ENCODE peak calls at places on chromosomes 7 and 10, in nine cellular contexts. O, S, N, K, I, L, G, Y and A are unnamed samples.

GRCh38 chr7:43844257-43844656 is 25.1 kb downstream of the MRPS24 start:
- DNase-seq in G (no peak), S (no peak), L (no peak), N (no peak), O (no peak), Y (no peak), K (no peak), I (no peak), A (no peak)

GRCh38 chr10:29163746-29164145 is 125.1 kb upstream of the LYZL1 start:
- DNase-seq in G (no peak), O (peak), K (peak), Y (peak), S (no peak), N (peak), L (peak), I (no peak), A (no peak)

GRCh38 chr7:24498439-24498838 is 74.8 kb upstream of the PALS2 start:
- DNase-seq in Y (no peak), I (no peak), L (no peak), G (no peak), O (no peak), S (no peak), K (no peak), N (no peak), A (no peak)

GRCh38 chr7:53743697-53744096 is 708.3 kb downstream of the POM121L12 start:
- DNase-seq in K (no peak), L (no peak), S (no peak), Y (no peak), I (no peak), O (no peak), G (no peak), N (no peak), A (no peak)

GRCh38 chr10:21978191-21978862 is 25.2 kb downstream of the DNAJC1 start:
- DNase-seq in N (no peak), S (no peak), I (no peak), L (peak), Y (no peak), G (no peak), O (no peak), K (peak), A (no peak)

GRCh38 chr7:107122483-107122882 is 46.3 kb upstream of the HBP1 start:
- DNase-seq in O (peak), G (no peak), L (peak), I (no peak), N (no peak), Y (no peak), K (no peak), S (no peak), A (no peak)

GRCh38 chr7:104946338-104946737 is 67.7 kb upstream of the KMT2E start:
- DNase-seq in S (no peak), O (no peak), I (no peak), K (peak), N (no peak), Y (no peak), G (no peak), L (no peak), A (no peak)

GRCh38 chr10:73827346-73828089 is 16.1 kb upstream of the NDST2 start:
- DNase-seq in L (no peak), S (no peak), O (no peak), K (peak), Y (peak), I (no peak), N (no peak), G (no peak), A (peak)

GRCh38 chr7:24920702-24921679 is 59.0 kb downstream of the OSBPL3 start:
- DNase-seq in S (no peak), N (no peak), K (peak), Y (no peak), O (no peak), I (no peak), G (no peak), L (no peak), A (no peak)

GRCh38 chr10:33559105-33559504 is 224.6 kb upstream of the NRP1 start:
- DNase-seq in K (peak), G (no peak), O (peak), L (peak), Y (peak), N (no peak), I (no peak), S (no peak), A (no peak)

GRCh38 chr10:9824546-9825164 is 1193.0 kb upstream of the CELF2 start:
- DNase-seq in L (no peak), Y (no peak), N (no peak), I (no peak), S (no peak), G (no peak), K (no peak), O (no peak), A (no peak)

GRCh38 chr10:18689498-18689897 is 30.3 kb downstream of the ARL5B start:
- DNase-seq in N (no peak), L (peak), K (no peak), O (no peak), G (no peak), I (no peak), Y (peak), S (no peak), A (no peak)

GRCh38 chr7:17304926-17305325 is 6.5 kb downstream of the AHR start:
- DNase-seq in K (peak), L (peak), G (no peak), Y (peak), O (peak), I (no peak), N (no peak), S (no peak), A (no peak)

GRCh38 chr10:85646312-85646711 is 720.3 kb downstream of the GRID1 start:
- DNase-seq in S (no peak), N (no peak), G (no peak), K (peak), O (no peak), L (peak), Y (peak), I (no peak), A (no peak)

GRCh38 chr7:45000096-45001032 is at the start of gene CCM2:
- DNase-seq in I (peak), O (no peak), G (peak), L (peak), Y (no peak), S (peak), K (no peak), N (peak), A (no peak)

GRCh38 chr10:93379366-93380042 is 102.6 kb downstream of the MYOF start:
- DNase-seq in I (no peak), K (peak), Y (peak), L (peak), O (peak), N (no peak), G (no peak), S (no peak), A (no peak)

GRCh38 chr7:46494026-46494425 is 573.0 kb upstream of the IGFBP3 start:
- DNase-seq in Y (no peak), S (no peak), I (no peak), K (peak), L (peak), N (no peak), G (no peak), O (peak), A (no peak)

GRCh38 chr7:46494441-46494840 is 573.4 kb upstream of the IGFBP3 start:
- DNase-seq in K (no peak), G (no peak), O (no peak), I (no peak), Y (no peak), S (no peak), L (no peak), N (no peak), A (no peak)

GRCh38 chr7:46492460-46492859 is 571.4 kb upstream of the IGFBP3 start:
- DNase-seq in O (no peak), N (no peak), L (no peak), K (peak), Y (no peak), I (no peak), G (no peak), S (no peak), A (no peak)

GRCh38 chr7:46490406-46490805 is 569.3 kb upstream of the IGFBP3 start:
- DNase-seq in N (no peak), G (no peak), L (no peak), Y (no peak), O (no peak), K (no peak), I (no peak), S (no peak), A (no peak)

DNA sequence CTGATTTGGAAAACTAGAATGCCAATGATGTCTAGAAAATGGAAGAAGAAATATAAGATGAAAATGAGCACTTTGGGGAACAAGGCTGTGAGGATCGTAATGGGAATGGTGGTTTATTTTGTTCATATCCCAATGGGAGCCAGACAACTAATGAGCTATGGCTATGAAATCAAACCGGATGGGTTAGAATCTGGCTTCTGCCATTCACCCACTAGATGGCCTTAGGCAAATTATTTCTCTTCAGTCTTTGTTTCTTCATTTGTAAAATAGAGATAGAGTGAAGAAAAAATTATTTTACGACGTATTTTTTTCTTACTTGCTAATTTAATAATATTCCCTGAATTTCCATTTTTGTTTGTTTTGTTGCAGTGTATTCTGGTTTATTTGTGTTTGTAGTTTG is 572.1 kb upstream of the IGFBP3 start:
- DNase-seq in K (no peak), I (no peak), O (no peak), L (no peak), S (no peak), N (no peak), G (no peak), Y (no peak), A (no peak)
- TF ChIP-seq CTCF in K (peak), I (no peak), O (no peak), L (peak), S (no peak), N (no peak), G (no peak), Y (no peak), A (peak)

DNA sequence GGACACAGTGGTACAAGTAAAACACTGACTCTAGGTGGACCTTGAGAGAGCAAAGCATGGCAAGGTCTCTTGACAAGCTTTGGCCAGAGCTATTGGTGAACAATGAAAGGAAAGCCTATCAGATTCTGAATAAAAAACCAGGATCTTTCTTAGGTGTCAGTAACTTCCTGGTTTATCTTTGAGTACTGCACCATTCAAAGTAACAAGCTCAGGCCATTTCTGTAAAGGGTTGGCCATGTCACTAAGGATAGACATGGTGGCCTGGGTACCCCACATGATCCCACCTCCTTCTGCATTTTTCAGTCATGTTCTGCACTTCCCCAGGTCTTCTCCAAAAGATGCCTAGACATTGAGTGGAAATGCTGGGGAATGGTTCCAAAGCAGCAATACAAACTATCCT is 242.1 kb downstream of the ARHGAP12 start:
- DNase-seq in O (no peak), S (no peak), G (no peak), N (no peak), K (no peak), Y (no peak), L (no peak), I (no peak), A (no peak)
- TF ChIP-seq CTCF in O (no peak), S (no peak), G (no peak), N (no peak), K (no peak), Y (no peak), L (no peak), I (no peak), A (no peak)

GRCh38 chr10:68981074-68981473 is 7.5 kb upstream of the KIFBP start:
- DNase-seq in K (no peak), Y (no peak), S (no peak), N (no peak), G (no peak), O (no peak), I (no peak), L (no peak), A (no peak)
- TF ChIP-seq CTCF in K (peak), Y (peak), S (no peak), N (no peak), G (no peak), O (peak), I (no peak), L (peak), A (peak)

GRCh38 chr7:87220026-87220733 is 648 bp upstream of the TMEM243 start:
- DNase-seq in L (peak), S (peak), I (peak), N (peak), G (peak), Y (peak), K (peak), O (no peak), A (peak)

GRCh38 chr7:87217983-87218653 is 1.4 kb downstream of the TMEM243 start:
- DNase-seq in N (no peak), G (no peak), I (no peak), Y (no peak), K (no peak), O (no peak), L (no peak), S (no peak), A (no peak)

GRCh38 chr7:87220734-87221215 is 1.2 kb upstream of the TMEM243 start:
- DNase-seq in G (no peak), Y (peak), O (no peak), L (no peak), I (no peak), N (no peak), S (peak), K (peak), A (no peak)

GRCh38 chr7:87219545-87220025 is at the start of gene TMEM243:
- DNase-seq in S (peak), O (peak), I (peak), G (peak), N (peak), Y (peak), L (peak), K (no peak), A (peak)

GRCh38 chr7:87218941-87219544 is 489 bp downstream of the TMEM243 start:
- DNase-seq in O (no peak), N (peak), G (no peak), Y (peak), K (peak), I (peak), S (peak), L (peak), A (no peak)
- TF ChIP-seq CTCF in O (peak), N (no peak), G (peak), Y (peak), K (peak), I (no peak), S (no peak), L (no peak), A (no peak)

DNA sequence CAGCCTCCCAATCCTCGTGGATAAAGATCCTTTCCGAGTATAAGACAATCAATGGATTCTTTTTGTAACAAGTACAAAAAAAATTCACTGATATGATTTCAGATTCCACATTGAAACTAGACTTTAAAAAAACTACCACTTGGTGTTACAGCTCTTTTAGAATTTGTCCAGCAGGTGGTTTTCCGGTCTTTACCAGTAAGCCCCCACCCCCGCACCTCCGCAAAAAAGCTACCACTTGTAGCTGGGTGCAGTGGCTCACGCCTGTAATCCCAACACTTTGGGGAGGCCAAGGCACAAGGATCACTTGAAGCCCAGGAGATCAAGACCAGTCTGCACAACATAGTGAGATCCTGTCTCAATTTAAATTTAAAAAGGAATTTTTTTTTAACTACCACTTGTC is 19.8 kb downstream of the IGF2BP3 start:
- DNase-seq in O (no peak), N (no peak), I (no peak), K (no peak), S (no peak), G (no peak), L (no peak), Y (no peak), A (no peak)
- TF ChIP-seq CTCF in O (no peak), N (no peak), I (no peak), K (no peak), S (no peak), G (no peak), L (no peak), Y (no peak), A (no peak)

DNA sequence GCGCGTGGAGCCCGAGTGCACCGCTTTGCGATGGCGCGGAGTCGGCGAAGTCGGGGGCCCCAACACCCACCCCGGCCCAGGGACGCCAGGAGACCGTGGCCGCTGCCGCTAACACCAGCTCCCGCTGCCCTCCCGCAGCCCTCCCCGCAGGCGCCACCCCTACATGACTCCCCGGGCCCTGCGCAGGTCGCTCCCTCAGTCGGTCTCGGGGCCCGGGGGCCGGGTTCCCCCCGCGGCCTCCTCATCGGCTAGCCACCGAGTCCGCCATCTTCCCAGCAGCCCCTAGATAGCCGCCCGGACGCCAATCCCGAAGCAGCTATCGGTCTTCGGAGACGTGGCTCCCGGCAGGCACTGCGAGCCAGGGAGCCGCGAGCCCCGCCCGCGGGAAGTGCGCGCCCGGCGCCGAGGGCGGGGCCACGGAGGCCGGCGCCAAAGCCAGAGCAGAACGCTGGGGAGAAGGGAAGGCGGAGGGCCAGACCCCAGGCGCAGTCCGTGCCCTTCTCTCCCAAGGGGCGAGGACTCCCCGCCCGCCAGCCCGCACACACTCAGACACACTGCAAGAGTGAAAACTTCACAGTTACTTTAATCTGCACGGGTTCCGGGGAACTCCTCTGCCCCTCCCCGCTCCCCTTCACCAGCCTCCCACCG is at the start of gene FASTK:
- DNase-seq in I (peak), Y (peak), S (peak), G (peak), K (peak), N (peak), O (peak), L (peak), A (no peak)
- TF ChIP-seq CTCF in I (no peak), Y (no peak), S (no peak), G (peak), K (no peak), N (no peak), O (no peak), L (no peak), A (no peak)

DNA sequence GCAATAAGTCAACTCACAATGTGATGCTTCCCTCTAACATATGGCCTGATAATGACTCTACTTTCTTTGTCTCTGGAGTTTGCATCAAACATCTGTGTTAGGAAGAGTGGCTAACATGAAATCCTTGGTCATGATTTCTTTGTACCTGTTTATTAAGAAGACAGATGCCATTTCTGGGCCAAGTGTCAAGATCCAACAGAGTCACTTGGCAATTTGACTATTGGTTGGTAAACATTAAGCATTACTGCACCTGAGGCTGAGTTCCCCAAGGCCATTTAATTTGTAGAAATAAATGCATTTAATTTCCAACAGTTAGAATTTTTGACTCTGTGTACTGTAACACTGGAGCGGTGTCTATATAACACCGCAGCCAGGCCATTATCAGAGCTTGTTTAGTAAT is 403.7 kb downstream of the GALNT17 start:
- DNase-seq in S (no peak), G (no peak), O (no peak), L (no peak), N (no peak), Y (no peak), I (no peak), K (no peak), A (no peak)
- TF ChIP-seq CTCF in S (no peak), G (no peak), O (no peak), L (no peak), N (no peak), Y (no peak), I (no peak), K (no peak), A (no peak)

DNA sequence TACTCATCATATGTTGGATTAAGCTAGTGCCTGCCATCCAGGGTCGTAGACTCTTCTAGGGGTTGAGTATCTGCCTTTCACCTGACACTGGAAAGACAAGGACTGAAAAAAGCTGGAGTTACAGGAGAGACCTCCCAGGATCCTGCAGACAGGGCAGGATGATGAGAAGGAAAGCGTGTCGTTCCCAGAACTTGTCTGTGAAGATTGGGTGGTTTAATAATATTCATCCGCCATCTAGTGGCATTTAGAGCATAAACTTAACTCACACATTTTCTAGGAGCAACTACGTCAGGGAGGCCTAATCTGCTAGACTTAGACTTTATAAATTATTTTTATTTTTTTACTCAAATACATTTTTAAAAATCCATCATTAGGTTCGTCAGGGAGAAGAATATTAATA is 59.6 kb downstream of the ADRB1 start:
- DNase-seq in O (peak), G (no peak), K (peak), N (no peak), Y (peak), L (peak), S (no peak), I (no peak), A (no peak)
- TF ChIP-seq CTCF in O (peak), G (peak), K (peak), N (peak), Y (peak), L (peak), S (no peak), I (no peak), A (peak)

DNA sequence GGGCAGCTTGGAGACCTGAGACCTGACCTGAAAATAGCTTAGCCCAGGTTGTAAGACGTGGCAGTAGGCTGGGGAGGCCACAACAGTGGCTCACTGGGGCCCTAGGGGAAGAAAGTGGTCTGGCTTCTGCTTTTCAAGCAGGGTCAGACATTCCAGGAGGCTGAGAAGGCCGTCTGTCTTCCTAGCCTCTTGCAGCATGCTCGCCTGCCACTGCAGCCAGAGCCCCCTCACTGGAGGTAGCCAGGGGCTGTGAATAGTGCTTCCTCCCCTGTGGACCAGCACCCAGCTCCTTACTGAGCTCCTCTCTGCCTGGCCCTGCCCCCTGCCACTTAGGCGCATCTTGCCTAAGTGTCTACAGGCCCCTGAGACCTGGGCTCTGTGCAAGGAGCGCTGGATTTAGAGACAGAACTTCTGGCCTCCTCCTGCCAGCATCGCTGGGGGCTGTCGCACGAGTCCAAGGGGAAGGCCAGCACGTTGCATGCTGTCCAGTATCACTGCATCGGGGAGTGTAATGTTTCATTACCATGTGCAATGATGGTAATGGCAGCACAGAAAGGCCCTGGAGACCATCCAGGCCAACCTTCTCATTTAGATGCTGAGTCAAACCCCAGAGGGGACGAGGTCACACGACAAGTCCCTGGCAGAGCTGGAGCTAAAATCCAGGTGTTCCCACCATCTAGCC is 12.7 kb downstream of the ZMIZ1 start:
- DNase-seq in L (peak), S (no peak), K (no peak), I (no peak), Y (no peak), G (no peak), N (no peak), O (peak), A (no peak)
- TF ChIP-seq CTCF in L (no peak), S (no peak), K (no peak), I (no peak), Y (no peak), G (no peak), N (no peak), O (no peak), A (no peak)

GRCh38 chr7:124276005-124276606 is 243.2 kb upstream of the TMEM229A start:
- DNase-seq in I (peak), L (no peak), Y (peak), N (no peak), O (no peak), S (no peak), K (peak), G (no peak), A (no peak)
- TF ChIP-seq CTCF in I (peak), L (peak), Y (peak), N (peak), O (peak), S (no peak), K (peak), G (no peak), A (peak)